ENCODE peak calls at places on chromosomes 5 and 9, in six cellular contexts. One of them, this sample, is unnamed.

GRCh38 chr9:93094294-93095204 is 1.5 kb upstream of the CARD19 start:
- DNase-seq in PC-3: no peak
- DNase-seq in tibial artery: peak
- DNase-seq in mammary epithelial cell: no peak
- DNase-seq in heart left ventricle: peak
- DNase-seq in OCI-LY7: peak
- DNase-seq in this sample: peak

GRCh38 chr5:62643556-62644451 is 65.2 kb downstream of the LRRC70 start:
- DNase-seq in heart left ventricle: no peak
- DNase-seq in PC-3: no peak
- DNase-seq in tibial artery: no peak
- DNase-seq in mammary epithelial cell: no peak
- DNase-seq in OCI-LY7: no peak
- DNase-seq in this sample: no peak

GRCh38 chr5:10756539-10756938 is 4.5 kb downstream of the DAP start:
- DNase-seq in tibial artery: no peak
- DNase-seq in heart left ventricle: no peak
- DNase-seq in OCI-LY7: no peak
- DNase-seq in PC-3: peak
- DNase-seq in mammary epithelial cell: no peak
- DNase-seq in this sample: no peak

GRCh38 chr5:142601432-142601831 is 84.5 kb downstream of the FGF1 start:
- DNase-seq in tibial artery: no peak
- DNase-seq in OCI-LY7: no peak
- DNase-seq in mammary epithelial cell: no peak
- DNase-seq in PC-3: no peak
- DNase-seq in heart left ventricle: no peak
- DNase-seq in this sample: no peak

GRCh38 chr5:59893436-59894227 is at the start of gene PDE4D:
- DNase-seq in PC-3: peak
- DNase-seq in heart left ventricle: peak
- DNase-seq in OCI-LY7: no peak
- DNase-seq in tibial artery: peak
- DNase-seq in mammary epithelial cell: peak
- DNase-seq in this sample: peak

GRCh38 chr5:37951946-37952721 is 112.3 kb upstream of the GDNF start:
- DNase-seq in OCI-LY7: no peak
- DNase-seq in heart left ventricle: no peak
- DNase-seq in tibial artery: no peak
- DNase-seq in mammary epithelial cell: no peak
- DNase-seq in PC-3: no peak
- DNase-seq in this sample: no peak

GRCh38 chr9:12702160-12702758 is 9.1 kb downstream of the TYRP1 start:
- DNase-seq in mammary epithelial cell: peak
- DNase-seq in heart left ventricle: peak
- DNase-seq in OCI-LY7: no peak
- DNase-seq in tibial artery: no peak
- DNase-seq in PC-3: peak
- DNase-seq in this sample: peak

GRCh38 chr9:127716412-127716811 is 533 bp downstream of the TTC16 start:
- DNase-seq in heart left ventricle: no peak
- DNase-seq in mammary epithelial cell: no peak
- DNase-seq in PC-3: no peak
- DNase-seq in tibial artery: no peak
- DNase-seq in OCI-LY7: no peak
- DNase-seq in this sample: no peak

GRCh38 chr5:112706446-112707016 is 31.2 kb upstream of the APC start:
- DNase-seq in PC-3: no peak
- DNase-seq in OCI-LY7: no peak
- DNase-seq in heart left ventricle: no peak
- DNase-seq in mammary epithelial cell: no peak
- DNase-seq in tibial artery: no peak
- DNase-seq in this sample: no peak

GRCh38 chr5:102154291-102154690 is 141.8 kb downstream of the SLCO4C1 start:
- DNase-seq in mammary epithelial cell: no peak
- DNase-seq in PC-3: no peak
- DNase-seq in heart left ventricle: no peak
- DNase-seq in OCI-LY7: no peak
- DNase-seq in tibial artery: no peak
- DNase-seq in this sample: no peak

GRCh38 chr5:171365351-171365750 is 22.3 kb upstream of the NPM1 start:
- DNase-seq in PC-3: no peak
- DNase-seq in mammary epithelial cell: no peak
- DNase-seq in OCI-LY7: peak
- DNase-seq in tibial artery: no peak
- DNase-seq in heart left ventricle: no peak
- DNase-seq in this sample: no peak

GRCh38 chr5:177275883-177276282 is 27.6 kb downstream of the RAB24 start:
- DNase-seq in tibial artery: no peak
- DNase-seq in PC-3: no peak
- DNase-seq in mammary epithelial cell: no peak
- DNase-seq in heart left ventricle: no peak
- DNase-seq in OCI-LY7: no peak
- DNase-seq in this sample: no peak

GRCh38 chr9:133714606-133715294 is 23.4 kb downstream of the SARDH start:
- DNase-seq in PC-3: peak
- DNase-seq in tibial artery: peak
- DNase-seq in heart left ventricle: peak
- DNase-seq in OCI-LY7: no peak
- DNase-seq in mammary epithelial cell: no peak
- DNase-seq in this sample: peak

GRCh38 chr9:104177003-104177611 is 83.0 kb downstream of the SMC2 start:
- DNase-seq in PC-3: peak
- DNase-seq in OCI-LY7: peak
- DNase-seq in heart left ventricle: no peak
- DNase-seq in tibial artery: no peak
- DNase-seq in mammary epithelial cell: peak
- DNase-seq in this sample: no peak

GRCh38 chr5:17129093-17129492 is 88.3 kb upstream of the BASP1 start:
- DNase-seq in heart left ventricle: no peak
- DNase-seq in PC-3: peak
- DNase-seq in tibial artery: no peak
- DNase-seq in OCI-LY7: no peak
- DNase-seq in mammary epithelial cell: no peak
- DNase-seq in this sample: no peak

GRCh38 chr9:16275795-16276624 is 594.5 kb downstream of the BNC2 start:
- DNase-seq in heart left ventricle: no peak
- DNase-seq in mammary epithelial cell: no peak
- DNase-seq in tibial artery: peak
- DNase-seq in OCI-LY7: no peak
- DNase-seq in PC-3: no peak
- DNase-seq in this sample: no peak

GRCh38 chr5:136729901-136730355 is 364.6 kb upstream of the TRPC7 start:
- DNase-seq in tibial artery: no peak
- DNase-seq in heart left ventricle: no peak
- DNase-seq in mammary epithelial cell: peak
- DNase-seq in OCI-LY7: no peak
- DNase-seq in PC-3: peak
- DNase-seq in this sample: no peak

GRCh38 chr9:26296910-26297309 is 595.7 kb downstream of the CAAP1 start:
- DNase-seq in heart left ventricle: no peak
- DNase-seq in mammary epithelial cell: peak
- DNase-seq in tibial artery: no peak
- DNase-seq in OCI-LY7: no peak
- DNase-seq in PC-3: peak
- DNase-seq in this sample: no peak

GRCh38 chr5:513216-514100 is 10.8 kb downstream of the SLC9A3 start:
- DNase-seq in OCI-LY7: no peak
- DNase-seq in heart left ventricle: no peak
- DNase-seq in PC-3: no peak
- DNase-seq in tibial artery: no peak
- DNase-seq in mammary epithelial cell: no peak
- DNase-seq in this sample: no peak

GRCh38 chr9:95820076-95820475 is 55.4 kb upstream of the ERCC6L2 start:
- DNase-seq in OCI-LY7: no peak
- DNase-seq in PC-3: no peak
- DNase-seq in heart left ventricle: no peak
- DNase-seq in mammary epithelial cell: no peak
- DNase-seq in tibial artery: no peak
- DNase-seq in this sample: no peak

GRCh38 chr5:66814146-66814991 is 218.2 kb downstream of the MAST4 start:
- DNase-seq in PC-3: peak
- DNase-seq in heart left ventricle: no peak
- DNase-seq in tibial artery: no peak
- DNase-seq in OCI-LY7: peak
- DNase-seq in mammary epithelial cell: peak
- DNase-seq in this sample: no peak

GRCh38 chr5:73591698-73592501 is 26.4 kb downstream of the UTP15 start:
- DNase-seq in tibial artery: no peak
- DNase-seq in mammary epithelial cell: peak
- DNase-seq in heart left ventricle: no peak
- DNase-seq in OCI-LY7: no peak
- DNase-seq in PC-3: peak
- DNase-seq in this sample: no peak

DNA sequence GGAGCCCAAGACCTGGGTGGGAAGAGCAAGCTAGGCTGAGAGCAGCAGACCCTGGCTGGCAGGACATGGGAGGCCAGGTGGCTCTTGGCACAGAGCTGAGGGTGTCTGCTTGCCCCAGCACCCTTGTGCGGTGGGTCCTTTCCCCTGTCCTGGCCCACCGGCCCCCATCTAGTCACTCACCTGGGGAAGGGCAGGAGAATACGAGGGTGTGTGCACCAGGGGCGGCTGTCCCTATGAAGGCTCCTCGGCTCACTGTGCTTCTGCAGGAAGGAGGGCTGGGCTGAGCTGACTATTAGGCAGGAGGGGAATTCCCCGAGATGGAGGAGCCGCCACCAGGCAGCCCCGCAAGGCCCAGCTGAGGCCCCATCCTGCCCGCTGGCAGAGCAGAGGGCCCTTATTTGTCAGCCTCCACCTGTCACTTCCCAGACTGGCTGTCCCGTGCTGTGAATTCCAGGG is 6.1 kb upstream of the TNIP1 start:
- DNase-seq in mammary epithelial cell: no peak
- DNase-seq in tibial artery: no peak
- DNase-seq in heart left ventricle: no peak
- DNase-seq in PC-3: no peak
- DNase-seq in OCI-LY7: peak
- DNase-seq in this sample: no peak
- H3K27ac ChIP-seq in mammary epithelial cell: no peak
- H3K27ac ChIP-seq in tibial artery: peak
- H3K27ac ChIP-seq in heart left ventricle: peak
- H3K27ac ChIP-seq in PC-3: peak
- H3K27ac ChIP-seq in OCI-LY7: no peak
- H3K27ac ChIP-seq in this sample: peak

DNA sequence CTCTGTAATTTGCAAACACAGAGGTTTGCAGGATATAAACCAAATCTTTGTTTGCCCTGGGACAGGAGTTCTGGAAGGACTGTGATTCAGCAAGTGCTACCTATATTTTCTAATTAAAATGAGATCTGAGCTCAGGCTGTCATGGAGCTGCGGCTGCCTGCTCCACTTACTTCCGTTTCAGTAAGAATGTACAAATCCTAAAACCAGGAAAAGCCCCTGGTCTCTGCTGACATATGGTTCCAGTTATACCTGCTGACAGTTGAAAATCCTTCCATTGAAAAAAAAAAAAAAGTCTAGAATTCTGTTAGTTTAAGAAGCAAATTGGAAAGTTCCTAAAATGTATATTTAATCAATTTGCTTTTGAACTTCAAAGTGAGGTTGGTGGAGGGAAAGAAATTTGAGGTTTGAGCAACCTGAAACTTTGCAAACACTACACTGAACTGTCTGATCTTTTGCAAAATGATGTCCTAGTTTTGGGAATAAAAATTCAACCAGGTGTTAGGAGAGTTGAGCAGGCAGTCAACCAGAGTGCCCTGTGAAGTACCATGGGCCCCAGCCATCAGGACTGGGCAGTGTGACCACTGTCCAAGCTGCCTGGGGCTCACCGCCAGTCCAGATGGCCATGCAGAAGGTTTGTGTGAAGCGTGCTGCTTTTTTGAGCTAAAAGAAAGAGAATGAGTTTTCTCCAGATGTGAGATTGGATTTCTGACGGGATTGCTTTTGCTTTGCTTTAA is 50.6 kb downstream of the SHB start:
- DNase-seq in PC-3: no peak
- DNase-seq in tibial artery: no peak
- DNase-seq in mammary epithelial cell: no peak
- DNase-seq in heart left ventricle: no peak
- DNase-seq in OCI-LY7: no peak
- DNase-seq in this sample: no peak
- H3K4me3 ChIP-seq in PC-3: peak
- H3K4me3 ChIP-seq in tibial artery: no peak
- H3K4me3 ChIP-seq in mammary epithelial cell: no peak
- H3K4me3 ChIP-seq in heart left ventricle: no peak
- H3K4me3 ChIP-seq in OCI-LY7: no peak
- H3K4me3 ChIP-seq in this sample: no peak

GRCh38 chr9:89225587-89225986 is 47.0 kb upstream of the SHC3 start:
- DNase-seq in OCI-LY7: no peak
- DNase-seq in mammary epithelial cell: no peak
- DNase-seq in PC-3: no peak
- DNase-seq in tibial artery: no peak
- DNase-seq in heart left ventricle: no peak
- DNase-seq in this sample: no peak
- H3K27ac ChIP-seq in OCI-LY7: no peak
- H3K27ac ChIP-seq in mammary epithelial cell: no peak
- H3K27ac ChIP-seq in PC-3: no peak
- H3K27ac ChIP-seq in tibial artery: no peak
- H3K27ac ChIP-seq in heart left ventricle: no peak
- H3K27ac ChIP-seq in this sample: no peak

GRCh38 chr9:117825609-117826347 is 121.6 kb downstream of the TLR4 start:
- DNase-seq in mammary epithelial cell: no peak
- DNase-seq in PC-3: no peak
- DNase-seq in heart left ventricle: no peak
- DNase-seq in OCI-LY7: no peak
- DNase-seq in tibial artery: no peak
- DNase-seq in this sample: no peak
- H3K4me3 ChIP-seq in mammary epithelial cell: no peak
- H3K4me3 ChIP-seq in PC-3: no peak
- H3K4me3 ChIP-seq in heart left ventricle: no peak
- H3K4me3 ChIP-seq in OCI-LY7: no peak
- H3K4me3 ChIP-seq in tibial artery: no peak
- H3K4me3 ChIP-seq in this sample: no peak

DNA sequence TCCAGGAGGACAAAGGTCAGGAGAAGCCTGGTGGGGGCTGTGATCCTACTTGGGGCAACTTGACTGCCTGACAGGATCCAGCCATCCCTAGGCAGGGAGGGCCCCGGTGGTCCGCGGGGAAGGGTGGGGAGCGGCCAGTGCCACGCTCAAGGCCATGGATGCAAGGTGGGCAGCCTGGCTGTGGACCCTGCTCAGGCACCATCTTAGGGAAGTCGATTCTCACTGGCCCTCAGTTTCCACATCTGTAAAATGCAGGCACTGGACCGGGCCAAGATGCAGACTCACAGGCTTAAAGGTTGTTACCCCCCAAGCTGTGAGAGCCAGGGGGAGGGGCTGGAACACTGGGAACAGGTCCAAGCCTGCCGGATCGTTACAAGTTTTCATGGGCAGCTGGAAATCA is 8.7 kb upstream of the DOLPP1 start:
- DNase-seq in PC-3: no peak
- DNase-seq in OCI-LY7: no peak
- DNase-seq in mammary epithelial cell: no peak
- DNase-seq in tibial artery: no peak
- DNase-seq in heart left ventricle: no peak
- DNase-seq in this sample: no peak
- H3K27ac ChIP-seq in PC-3: no peak
- H3K27ac ChIP-seq in OCI-LY7: no peak
- H3K27ac ChIP-seq in mammary epithelial cell: no peak
- H3K27ac ChIP-seq in tibial artery: no peak
- H3K27ac ChIP-seq in heart left ventricle: no peak
- H3K27ac ChIP-seq in this sample: no peak

GRCh38 chr9:72834994-72835393 is 117.9 kb downstream of the ALDH1A1 start:
- DNase-seq in mammary epithelial cell: no peak
- DNase-seq in heart left ventricle: no peak
- DNase-seq in PC-3: no peak
- DNase-seq in tibial artery: no peak
- DNase-seq in OCI-LY7: no peak
- DNase-seq in this sample: no peak
- H3K4me3 ChIP-seq in mammary epithelial cell: no peak
- H3K4me3 ChIP-seq in heart left ventricle: no peak
- H3K4me3 ChIP-seq in PC-3: no peak
- H3K4me3 ChIP-seq in tibial artery: no peak
- H3K4me3 ChIP-seq in OCI-LY7: no peak
- H3K4me3 ChIP-seq in this sample: no peak

This sample was measured in lower lobe of right lung.